ENCODE peak calls at places on chromosomes 4 and X, in five cellular contexts. One of them, this sample, is unnamed.

GRCh38 chr4:184189966-184190365 is 27.7 kb downstream of the ENPP6 start:
- DNase-seq in mammary epithelial cell: peak; percentile 14
- DNase-seq in MM.1S: no peak
- DNase-seq in AG10803: no peak
- DNase-seq in WERI-Rb-1: no peak
- DNase-seq in this sample: no peak

GRCh38 chr4:84955168-84955567 is 11.3 kb downstream of the WDFY3 start:
- DNase-seq in mammary epithelial cell: peak; percentile 28
- DNase-seq in AG10803: no peak
- DNase-seq in MM.1S: no peak
- DNase-seq in WERI-Rb-1: no peak
- DNase-seq in this sample: no peak

GRCh38 chr4:128571747-128572146 is 237.8 kb upstream of the JADE1 start:
- DNase-seq in MM.1S: peak; percentile 69
- DNase-seq in AG10803: peak; percentile 90
- DNase-seq in mammary epithelial cell: peak; percentile 66
- DNase-seq in WERI-Rb-1: no peak
- DNase-seq in this sample: no peak

GRCh38 chr4:101201421-101201820 is 145.9 kb downstream of the PPP3CA start:
- DNase-seq in WERI-Rb-1: peak; percentile 42
- DNase-seq in AG10803: no peak
- DNase-seq in MM.1S: no peak
- DNase-seq in mammary epithelial cell: peak; percentile 69
- DNase-seq in this sample: no peak

GRCh38 chr4:123291329-123291728 is 105.3 kb upstream of the SPRY1 start:
- DNase-seq in mammary epithelial cell: no peak
- DNase-seq in WERI-Rb-1: no peak
- DNase-seq in AG10803: no peak
- DNase-seq in MM.1S: no peak
- DNase-seq in this sample: no peak

GRCh38 chr4:116953947-116954346 is 131.4 kb downstream of the TRAM1L1 start:
- DNase-seq in WERI-Rb-1: peak; percentile 25
- DNase-seq in AG10803: no peak
- DNase-seq in mammary epithelial cell: no peak
- DNase-seq in MM.1S: no peak
- DNase-seq in this sample: no peak

GRCh38 chrX:44435047-44435446 is 91.6 kb upstream of the EFHC2 start:
- DNase-seq in WERI-Rb-1: no peak
- DNase-seq in MM.1S: no peak
- DNase-seq in mammary epithelial cell: no peak
- DNase-seq in AG10803: no peak
- DNase-seq in this sample: no peak

GRCh38 chrX:118901991-118902390 is 72.4 kb upstream of the LONRF3 start:
- DNase-seq in MM.1S: no peak
- DNase-seq in WERI-Rb-1: no peak
- DNase-seq in mammary epithelial cell: no peak
- DNase-seq in AG10803: no peak
- DNase-seq in this sample: no peak

GRCh38 chr4:81632581-81633247 is 161.0 kb upstream of the RASGEF1B start:
- DNase-seq in AG10803: peak; percentile 4
- DNase-seq in mammary epithelial cell: peak; percentile 95
- DNase-seq in MM.1S: no peak
- DNase-seq in WERI-Rb-1: no peak
- DNase-seq in this sample: no peak

GRCh38 chrX:124194903-124195302 is 137.6 kb upstream of the TEX13D start:
- DNase-seq in MM.1S: no peak
- DNase-seq in WERI-Rb-1: no peak
- DNase-seq in AG10803: no peak
- DNase-seq in mammary epithelial cell: no peak
- DNase-seq in this sample: no peak

GRCh38 chrX:2430265-2430825 is 70.4 kb downstream of the DHRSX start:
- DNase-seq in AG10803: no peak
- DNase-seq in WERI-Rb-1: no peak
- DNase-seq in MM.1S: no peak
- DNase-seq in mammary epithelial cell: peak; percentile 67
- DNase-seq in this sample: no peak

GRCh38 chr4:127868196-127868595 is 12.5 kb upstream of the PLK4 start:
- DNase-seq in MM.1S: no peak
- DNase-seq in WERI-Rb-1: no peak
- DNase-seq in AG10803: no peak
- DNase-seq in mammary epithelial cell: no peak
- DNase-seq in this sample: no peak

GRCh38 chr4:114879916-114880315 is 233.5 kb downstream of the NDST4 start:
- DNase-seq in mammary epithelial cell: no peak
- DNase-seq in WERI-Rb-1: no peak
- DNase-seq in MM.1S: no peak
- DNase-seq in AG10803: no peak
- DNase-seq in this sample: no peak

GRCh38 chrX:3326721-3327120 is 19.7 kb downstream of the MXRA5 start:
- DNase-seq in MM.1S: no peak
- DNase-seq in mammary epithelial cell: no peak
- DNase-seq in AG10803: peak; percentile 89
- DNase-seq in WERI-Rb-1: no peak
- DNase-seq in this sample: no peak

GRCh38 chr4:94621491-94622080 is 136.2 kb upstream of the BMPR1B start:
- DNase-seq in mammary epithelial cell: peak; percentile 9
- DNase-seq in AG10803: peak; percentile 47
- DNase-seq in WERI-Rb-1: peak; percentile 19
- DNase-seq in MM.1S: peak; percentile 45
- DNase-seq in this sample: peak; percentile 12

GRCh38 chrX:9189286-9189685 is 155.4 kb upstream of the FAM9B start:
- DNase-seq in WERI-Rb-1: no peak
- DNase-seq in MM.1S: no peak
- DNase-seq in AG10803: no peak
- DNase-seq in mammary epithelial cell: no peak
- DNase-seq in this sample: no peak

GRCh38 chrX:119218198-119218597 is 17.9 kb upstream of the PGRMC1 start:
- DNase-seq in MM.1S: no peak
- DNase-seq in WERI-Rb-1: no peak
- DNase-seq in mammary epithelial cell: no peak
- DNase-seq in AG10803: no peak
- DNase-seq in this sample: no peak

GRCh38 chrX:31063114-31063513 is 8.7 kb downstream of the FTHL17 start:
- DNase-seq in AG10803: no peak
- DNase-seq in WERI-Rb-1: no peak
- DNase-seq in MM.1S: no peak
- DNase-seq in mammary epithelial cell: no peak
- DNase-seq in this sample: no peak

GRCh38 chrX:10989386-10989785 is 121.7 kb upstream of the HCCS start:
- DNase-seq in mammary epithelial cell: no peak
- DNase-seq in WERI-Rb-1: no peak
- DNase-seq in AG10803: no peak
- DNase-seq in MM.1S: no peak
- DNase-seq in this sample: no peak

GRCh38 chrX:8345473-8345872 is 119.2 kb upstream of the VCX3B start:
- DNase-seq in WERI-Rb-1: no peak
- DNase-seq in AG10803: no peak
- DNase-seq in mammary epithelial cell: peak; percentile 79
- DNase-seq in MM.1S: no peak
- DNase-seq in this sample: no peak

GRCh38 chr4:97582890-97583289 is 560.4 kb downstream of the STPG2 start:
- DNase-seq in WERI-Rb-1: no peak
- DNase-seq in mammary epithelial cell: no peak
- DNase-seq in MM.1S: no peak
- DNase-seq in AG10803: no peak
- DNase-seq in this sample: no peak

GRCh38 chrX:68724531-68725020 is 77.1 kb downstream of the STARD8 start:
- DNase-seq in MM.1S: no peak
- DNase-seq in AG10803: no peak
- DNase-seq in mammary epithelial cell: no peak
- DNase-seq in WERI-Rb-1: no peak
- DNase-seq in this sample: no peak

GRCh38 chr4:74473155-74473811 is 28.3 kb downstream of the AREG start:
- DNase-seq in AG10803: peak; percentile 73
- DNase-seq in MM.1S: no peak
- DNase-seq in mammary epithelial cell: peak; percentile 80
- DNase-seq in WERI-Rb-1: no peak
- DNase-seq in this sample: no peak

GRCh38 chr4:156374894-156375293 is 421.2 kb upstream of the CTSO start:
- DNase-seq in MM.1S: no peak
- DNase-seq in mammary epithelial cell: no peak
- DNase-seq in AG10803: no peak
- DNase-seq in WERI-Rb-1: no peak
- DNase-seq in this sample: no peak

GRCh38 chr4:7007944-7008343 is 35.2 kb upstream of the TADA2B start:
- DNase-seq in MM.1S: peak; percentile 55
- DNase-seq in WERI-Rb-1: no peak
- DNase-seq in mammary epithelial cell: peak; percentile 16
- DNase-seq in AG10803: no peak
- DNase-seq in this sample: no peak
- TF ChIP-seq CTCF in MM.1S: no peak
- TF ChIP-seq CTCF in WERI-Rb-1: no peak
- TF ChIP-seq CTCF in mammary epithelial cell: no peak
- TF ChIP-seq CTCF in AG10803: no peak
- TF ChIP-seq CTCF in this sample: no peak

DNA sequence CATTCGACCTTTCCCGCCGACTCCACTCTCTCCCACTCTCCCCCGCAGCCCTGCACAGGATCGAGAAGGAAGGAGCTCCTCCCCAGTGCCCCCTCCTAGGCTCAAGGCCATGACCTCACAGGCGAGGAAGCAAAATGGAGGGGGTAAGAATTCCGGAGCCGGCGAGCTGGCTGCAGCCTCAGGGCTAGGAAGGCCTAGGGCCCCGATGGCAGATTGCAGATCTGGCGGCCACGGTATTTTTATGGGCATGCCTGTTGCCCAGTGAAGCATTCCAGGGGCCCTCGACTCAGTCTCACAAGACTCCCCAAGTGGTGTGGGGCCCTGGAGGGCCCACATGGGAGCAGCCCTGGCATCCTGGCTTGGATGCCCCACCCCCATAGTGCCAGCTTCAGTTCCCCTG is 942 bp upstream of the L1CAM start:
- DNase-seq in WERI-Rb-1: no peak
- DNase-seq in AG10803: no peak
- DNase-seq in MM.1S: no peak
- DNase-seq in mammary epithelial cell: no peak
- DNase-seq in this sample: no peak
- H3K4me3 ChIP-seq in WERI-Rb-1: no peak overlapping the region
- H3K4me3 ChIP-seq in AG10803: no peak overlapping the region
- H3K4me3 ChIP-seq in MM.1S: no peak overlapping the region
- H3K4me3 ChIP-seq in mammary epithelial cell: no peak overlapping the region
- H3K4me3 ChIP-seq in this sample: no peak overlapping the region

GRCh38 chrX:84188320-84188834 is 378 bp upstream of the RPS6KA6 start:
- DNase-seq in AG10803: peak; percentile 53
- DNase-seq in WERI-Rb-1: peak; percentile 75
- DNase-seq in MM.1S: peak; percentile 65
- DNase-seq in mammary epithelial cell: peak; percentile 14
- DNase-seq in this sample: no peak
- TF ChIP-seq CTCF in AG10803: peak; percentile 12
- TF ChIP-seq CTCF in WERI-Rb-1: no peak
- TF ChIP-seq CTCF in MM.1S: no peak
- TF ChIP-seq CTCF in mammary epithelial cell: no peak
- TF ChIP-seq CTCF in this sample: no peak

GRCh38 chrX:1027133-1027532 is 185.3 kb downstream of the CRLF2 start:
- DNase-seq in AG10803: no peak
- DNase-seq in mammary epithelial cell: no peak
- DNase-seq in WERI-Rb-1: no peak
- DNase-seq in MM.1S: peak; percentile 56
- DNase-seq in this sample: no peak

GRCh38 chrX:1025413-1025812 is 187.0 kb downstream of the CRLF2 start:
- DNase-seq in AG10803: no peak
- DNase-seq in mammary epithelial cell: no peak
- DNase-seq in MM.1S: no peak
- DNase-seq in WERI-Rb-1: no peak
- DNase-seq in this sample: no peak

GRCh38 chrX:1029494-1029893 is 183.0 kb downstream of the CRLF2 start:
- DNase-seq in WERI-Rb-1: no peak
- DNase-seq in mammary epithelial cell: no peak
- DNase-seq in AG10803: no peak
- DNase-seq in MM.1S: no peak
- DNase-seq in this sample: no peak

GRCh38 chrX:1027680-1028079 is 184.8 kb downstream of the CRLF2 start:
- DNase-seq in mammary epithelial cell: no peak
- DNase-seq in AG10803: no peak
- DNase-seq in MM.1S: no peak
- DNase-seq in WERI-Rb-1: no peak
- DNase-seq in this sample: no peak

GRCh38 chrX:1026263-1027015 is 186.0 kb downstream of the CRLF2 start:
- DNase-seq in WERI-Rb-1: no peak
- DNase-seq in MM.1S: peak; percentile 74
- DNase-seq in AG10803: no peak
- DNase-seq in mammary epithelial cell: no peak
- DNase-seq in this sample: no peak
- H3K4me3 ChIP-seq in WERI-Rb-1: no peak overlapping the region
- H3K4me3 ChIP-seq in MM.1S: peak overlapping the region; percentile 51
- H3K4me3 ChIP-seq in AG10803: no peak overlapping the region
- H3K4me3 ChIP-seq in mammary epithelial cell: no peak overlapping the region
- H3K4me3 ChIP-seq in this sample: no peak overlapping the region

GRCh38 chrX:138709886-138710285 is 1.6 kb downstream of the FGF13 start:
- DNase-seq in mammary epithelial cell: no peak
- DNase-seq in AG10803: no peak
- DNase-seq in MM.1S: no peak
- DNase-seq in WERI-Rb-1: no peak
- DNase-seq in this sample: no peak

GRCh38 chrX:138710866-138711331 is 618 bp downstream of the FGF13 start:
- DNase-seq in AG10803: no peak
- DNase-seq in WERI-Rb-1: no peak
- DNase-seq in MM.1S: no peak
- DNase-seq in mammary epithelial cell: no peak
- DNase-seq in this sample: no peak

GRCh38 chrX:138708268-138708667 is 3.2 kb downstream of the FGF13 start:
- DNase-seq in WERI-Rb-1: no peak
- DNase-seq in MM.1S: no peak
- DNase-seq in AG10803: no peak
- DNase-seq in mammary epithelial cell: no peak
- DNase-seq in this sample: no peak

GRCh38 chrX:138710311-138710791 is 1.2 kb downstream of the FGF13 start:
- DNase-seq in mammary epithelial cell: no peak
- DNase-seq in WERI-Rb-1: no peak
- DNase-seq in MM.1S: no peak
- DNase-seq in AG10803: no peak
- DNase-seq in this sample: no peak

GRCh38 chrX:138711399-138712347 is at the start of gene FGF13:
- DNase-seq in WERI-Rb-1: no peak
- DNase-seq in MM.1S: peak; percentile 68
- DNase-seq in mammary epithelial cell: no peak
- DNase-seq in AG10803: no peak
- DNase-seq in this sample: no peak
- TF ChIP-seq CTCF in WERI-Rb-1: peak; percentile 26
- TF ChIP-seq CTCF in MM.1S: peak; percentile 52
- TF ChIP-seq CTCF in mammary epithelial cell: no peak
- TF ChIP-seq CTCF in AG10803: peak; percentile 34
- TF ChIP-seq CTCF in this sample: no peak